ENCODE peak calls at places on chromosomes 12 and 14, in four cellular contexts. X, P, Q and D are unnamed samples.

GRCh38 chr12:1306096-1306495 is 288.3 kb downstream of the FBXL14 start:
- DNase-seq in Q (no peak), X (no peak), P (no peak), D (no peak)

GRCh38 chr12:47753021-47754001 is 5.4 kb downstream of the RAPGEF3 start:
- DNase-seq in P (no peak), X (no peak), Q (no peak), D (no peak)

GRCh38 chr12:109998241-109998903 is 858 bp upstream of the ANKRD13A start:
- DNase-seq in Q (no peak), P (no peak), X (no peak), D (no peak)

GRCh38 chr14:101473795-101474562 is 87.3 kb upstream of the DIO3 start:
- DNase-seq in P (no peak), X (no peak), Q (no peak), D (no peak)

GRCh38 chr12:74816398-74817175 is 279.0 kb downstream of the ATXN7L3B start:
- DNase-seq in P (no peak), X (no peak), Q (no peak), D (no peak)

GRCh38 chr12:6792522-6793201 is 3.3 kb downstream of the CD4 start:
- DNase-seq in Q (no peak), P (peak), X (no peak), D (no peak)

GRCh38 chr12:92539966-92540791 is 162.6 kb upstream of the PLEKHG7 start:
- DNase-seq in P (no peak), Q (no peak), X (no peak), D (no peak)

GRCh38 chr14:103118663-103119404 is 4.4 kb upstream of the TNFAIP2 start:
- DNase-seq in Q (no peak), X (peak), P (no peak), D (no peak)

GRCh38 chr12:95300286-95300685 is 82.7 kb downstream of the VEZT start:
- DNase-seq in X (no peak), Q (no peak), P (no peak), D (no peak)

GRCh38 chr12:116416161-116416560 is 138.7 kb upstream of the MED13L start:
- DNase-seq in X (no peak), Q (no peak), P (no peak), D (no peak)

GRCh38 chr14:104439625-104440024 is 139.9 kb upstream of the C14orf180 start:
- DNase-seq in P (no peak), X (no peak), Q (no peak), D (no peak)

GRCh38 chr14:32102968-32103367 is 25.9 kb downstream of the ARHGAP5 start:
- DNase-seq in P (no peak), Q (no peak), X (no peak), D (no peak)

GRCh38 chr12:43580601-43581000 is 28.6 kb upstream of the ADAMTS20 start:
- DNase-seq in X (no peak), P (no peak), Q (no peak), D (no peak)

GRCh38 chr14:68094158-68094557 is 274.6 kb downstream of the RAD51B start:
- DNase-seq in Q (no peak), X (no peak), P (no peak), D (no peak)

GRCh38 chr12:49476091-49476490 is 62.7 kb upstream of the KCNH3 start:
- DNase-seq in Q (no peak), P (no peak), X (no peak), D (no peak)

GRCh38 chr14:63833728-63834127 is 19.1 kb upstream of the SYNE2 start:
- DNase-seq in X (no peak), Q (no peak), P (no peak), D (no peak)

DNA sequence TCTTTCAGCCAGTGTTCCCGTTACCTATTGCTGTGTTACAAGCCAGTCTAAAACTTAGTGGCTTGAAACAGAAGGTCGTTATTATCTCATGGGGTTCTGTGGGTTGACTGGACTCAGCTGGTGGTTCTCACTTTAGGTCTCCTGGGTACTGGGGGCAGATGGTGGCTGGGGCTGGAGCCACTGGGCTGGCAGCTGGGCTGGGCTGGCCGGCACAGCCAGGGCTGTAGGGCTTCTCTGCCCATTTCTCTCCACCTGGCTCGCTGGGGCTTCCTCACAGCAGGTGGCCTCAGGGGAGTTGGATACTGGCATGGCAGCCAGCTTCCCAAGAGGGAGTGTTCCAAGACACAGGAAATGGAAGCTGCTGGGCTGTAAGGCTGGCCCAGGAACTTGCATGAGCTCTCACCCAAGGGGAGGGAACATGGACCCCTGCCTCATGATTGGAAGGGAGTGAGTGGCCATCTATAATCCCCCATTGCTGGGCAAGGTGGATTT is 27.0 kb downstream of the TUNAR start:
- DNase-seq in P (no peak), X (no peak), Q (no peak), D (no peak)
- TF ChIP-seq BHLHE40 in P (no peak), X (no peak), Q (no peak), D (no peak)

GRCh38 chr12:105601158-105601557 is 270.7 kb downstream of the C12orf75 start:
- DNase-seq in X (no peak), P (no peak), Q (no peak), D (no peak)
- TF ChIP-seq SP1 in X (no peak), P (no peak), Q (no peak), D (no peak)

GRCh38 chr14:100038065-100038464 is 27.2 kb upstream of the EVL start:
- DNase-seq in X (no peak), P (no peak), Q (no peak), D (no peak)

GRCh38 chr14:100042328-100042727 is 22.9 kb upstream of the EVL start:
- DNase-seq in X (no peak), P (no peak), Q (no peak), D (no peak)

GRCh38 chr14:100039903-100040302 is 25.3 kb upstream of the EVL start:
- DNase-seq in X (no peak), P (no peak), Q (no peak), D (no peak)

GRCh38 chr14:100037351-100037750 is 27.9 kb upstream of the EVL start:
- DNase-seq in X (no peak), P (no peak), Q (no peak), D (no peak)

DNA sequence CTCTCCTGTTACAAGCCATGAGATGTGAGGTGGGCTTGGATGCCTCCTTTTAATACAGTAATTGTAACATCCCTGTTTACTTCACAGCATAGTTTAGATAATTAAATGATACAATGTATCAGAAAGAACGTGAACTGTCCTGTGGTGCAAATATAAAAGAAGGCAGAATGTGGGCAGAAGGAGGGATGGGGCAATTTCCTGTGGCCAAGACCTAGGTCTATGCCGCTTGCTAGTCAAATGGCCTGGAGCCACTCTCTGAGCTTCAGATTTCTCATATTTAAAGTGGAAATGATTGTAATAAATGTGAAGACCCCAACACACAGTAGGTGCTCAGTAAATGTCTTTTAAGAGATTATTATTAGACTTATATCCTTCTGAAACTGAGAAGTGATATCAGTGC is 23.9 kb upstream of the EVL start:
- DNase-seq in P (no peak), X (no peak), Q (no peak), D (no peak)
- TF ChIP-seq BHLHE40 in P (no peak), X (no peak), Q (no peak), D (no peak)

GRCh38 chr14:92659765-92660561 is 88.5 kb downstream of the LGMN start:
- DNase-seq in X (no peak), P (no peak), Q (no peak), D (no peak)
- TF ChIP-seq SP1 in X (no peak), P (no peak), Q (no peak), D (no peak)

DNA sequence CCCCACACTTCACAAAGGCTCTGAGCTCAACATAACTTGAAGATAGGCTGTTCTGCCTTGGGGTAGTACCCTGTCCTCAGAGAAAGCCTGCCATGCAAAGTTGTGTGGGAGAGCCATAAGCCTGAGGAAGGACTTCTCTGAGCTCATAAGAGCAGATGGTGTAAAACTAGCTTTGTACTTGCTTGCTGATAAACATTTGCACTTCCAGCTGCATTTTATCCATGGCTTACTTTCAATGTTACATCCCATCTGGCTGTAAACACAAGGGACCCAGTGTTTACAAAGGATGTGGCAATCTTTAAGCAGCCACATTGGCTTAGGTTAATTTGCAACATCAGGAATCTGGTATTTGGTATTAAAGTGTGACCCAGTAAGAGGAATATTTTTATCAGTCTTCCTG is 258.1 kb downstream of the IPO8 start:
- DNase-seq in X (no peak), P (peak), Q (no peak), D (no peak)
- TF ChIP-seq BHLHE40 in X (no peak), P (no peak), Q (no peak), D (no peak)

GRCh38 chr12:104356231-104357115 is 52.9 kb downstream of the EID3 start:
- DNase-seq in X (no peak), P (no peak), Q (no peak), D (no peak)
- TF ChIP-seq SP1 in X (no peak), P (no peak), Q (no peak), D (no peak)